ENCODE peak calls at places on chromosomes 3 and 15, in five cellular contexts. T, H, N, U and C are unnamed samples.

GRCh38 chr3:72299321-72299802 is 514.4 kb upstream of the PROK2 start:
- DNase-seq in N (no peak), T (peak), U (no peak), H (no peak), C (no peak)

GRCh38 chr3:158625881-158626280 is 18.4 kb upstream of the GFM1 start:
- DNase-seq in U (no peak), H (no peak), T (no peak), N (no peak), C (no peak)

GRCh38 chr15:43169888-43170287 is 15.3 kb upstream of the CCNDBP1 start:
- DNase-seq in N (no peak), U (no peak), H (no peak), T (no peak), C (no peak)

GRCh38 chr3:144162042-144162441 is 190.4 kb downstream of the DIPK2A start:
- DNase-seq in U (peak), H (no peak), N (no peak), T (no peak), C (peak)

GRCh38 chr15:30901889-30902288 is 1.8 kb upstream of the FAN1 start:
- DNase-seq in T (no peak), H (no peak), U (no peak), N (no peak), C (no peak)

GRCh38 chr3:28068342-28068741 is 173.1 kb upstream of the CMC1 start:
- DNase-seq in N (no peak), H (no peak), T (no peak), U (no peak), C (no peak)

GRCh38 chr3:134334901-134335280 is 39.4 kb downstream of the AMOTL2 start:
- DNase-seq in U (no peak), T (no peak), H (no peak), N (no peak), C (no peak)

GRCh38 chr3:141414800-141415462 is 46.6 kb downstream of the ZBTB38 start:
- DNase-seq in U (no peak), N (no peak), T (no peak), H (no peak), C (no peak)

GRCh38 chr3:127158614-127159221 is 34.2 kb upstream of the PRR23E start:
- DNase-seq in U (peak), T (no peak), N (no peak), H (no peak), C (peak)

GRCh38 chr3:130517541-130517940 is 564 bp downstream of the COL6A6 start:
- DNase-seq in T (no peak), U (no peak), N (no peak), H (no peak), C (no peak)

GRCh38 chr3:115351193-115351592 is 204.1 kb upstream of the ZBTB20 start:
- DNase-seq in N (no peak), U (no peak), H (no peak), T (no peak), C (no peak)

GRCh38 chr15:89492111-89492641 is 4.2 kb downstream of the RHCG start:
- DNase-seq in H (peak), T (peak), U (no peak), N (no peak), C (peak)

GRCh38 chr3:182739619-182740018 is 53.7 kb upstream of the ATP11B start:
- DNase-seq in H (no peak), N (no peak), T (no peak), U (peak), C (peak)

GRCh38 chr15:80404719-80405553 is 754 bp downstream of the ARNT2 start:
- DNase-seq in U (peak), T (no peak), H (no peak), N (peak), C (peak)

GRCh38 chr3:122794779-122795673 is at the start of gene SLC49A4:
- DNase-seq in T (no peak), U (no peak), H (peak), N (peak), C (no peak)

GRCh38 chr3:143171141-143171651 is 51.6 kb downstream of the CHST2 start:
- DNase-seq in H (no peak), T (peak), N (no peak), U (no peak), C (no peak)

GRCh38 chr15:20106026-20106425 is 435.6 kb downstream of the GOLGA6L6 start:
- DNase-seq in H (peak), T (no peak), N (peak), U (no peak), C (no peak)

GRCh38 chr3:174287601-174288180 is 571.4 kb upstream of the NAALADL2 start:
- DNase-seq in U (no peak), H (no peak), T (no peak), N (no peak), C (no peak)

GRCh38 chr3:186255703-186256331 is 106.2 kb downstream of the DGKG start:
- DNase-seq in N (no peak), U (no peak), T (peak), H (no peak), C (peak)

GRCh38 chr3:42663581-42664442 is 10.3 kb downstream of the ZBTB47 start:
- DNase-seq in N (no peak), U (no peak), T (no peak), H (peak), C (no peak)

GRCh38 chr3:101809178-101810022 is 30.4 kb downstream of the NXPE3 start:
- DNase-seq in H (no peak), U (peak), T (peak), N (no peak), C (peak)